ENCODE peak calls at places on chromosomes 7 and 10, in ten cellular contexts. Z is CD8-positive, alpha-beta memory T cell; C is aorta; U is neuronal stem cell; J is gastrocnemius medialis; S is uterus; L is CD4-positive, alpha-beta T cell; H is PC-9; D is HAP-1; B is lower lobe of right lung. O is an unnamed sample. For H3K27me3, the result is how much of the 10 kb centered on the place peaks cover.

GRCh38 chr10:12703813-12704212 is 297.7 kb downstream of the CCDC3 start:
- DNase-seq in Z (no peak), C (no peak), U (no peak), J (no peak), S (no peak), L (no peak), H (peak), D (no peak), B (no peak), O (peak)

GRCh38 chr10:59177031-59177861 is 803 bp downstream of the PHYHIPL start:
- DNase-seq in Z (no peak), C (peak), U (peak), J (no peak), S (peak), L (no peak), H (no peak), D (peak), B (peak), O (peak)

GRCh38 chr10:48444266-48444665 is 137.8 kb downstream of the MAPK8 start:
- DNase-seq in Z (no peak), C (no peak), U (peak), J (no peak), S (no peak), L (no peak), H (no peak), D (no peak), B (no peak), O (peak)

GRCh38 chr7:149284850-149285580 is 23.0 kb downstream of the ZNF783 start:
- DNase-seq in Z (peak), C (peak), U (peak), J (peak), S (peak), L (peak), H (peak), D (peak), B (peak), O (no peak)

GRCh38 chr10:129614341-129614740 is 147.3 kb downstream of the MGMT start:
- DNase-seq in Z (no peak), C (no peak), U (no peak), J (no peak), S (no peak), L (no peak), H (no peak), D (no peak), B (no peak), O (no peak)

GRCh38 chr10:45418417-45418858 is 44.4 kb downstream of the ALOX5 start:
- DNase-seq in Z (no peak), C (no peak), U (no peak), J (no peak), S (no peak), L (no peak), H (no peak), D (no peak), B (no peak), O (no peak)

GRCh38 chr7:130897515-130898419 is 163.8 kb upstream of the KLF14 start:
- DNase-seq in Z (no peak), C (no peak), U (no peak), J (no peak), S (no peak), L (no peak), H (no peak), D (no peak), B (no peak), O (no peak)

GRCh38 chr10:32263300-32263699 is 83.7 kb downstream of the EPC1 start:
- DNase-seq in Z (no peak), C (no peak), U (no peak), J (no peak), S (no peak), L (no peak), H (no peak), D (no peak), B (no peak), O (no peak)

GRCh38 chr7:31062746-31063435 is 10.8 kb downstream of the ADCYAP1R1 start:
- DNase-seq in Z (no peak), C (no peak), U (no peak), J (no peak), S (no peak), L (no peak), H (no peak), D (no peak), B (no peak), O (no peak)

GRCh38 chr10:113739577-113739976 is 11.9 kb upstream of the PLEKHS1 start:
- DNase-seq in Z (no peak), C (no peak), U (no peak), J (no peak), S (no peak), L (no peak), H (no peak), D (no peak), B (no peak), O (no peak)

GRCh38 chr7:8436965-8437364 is 3.6 kb downstream of the NXPH1 start:
- DNase-seq in Z (no peak), C (no peak), U (peak), J (no peak), S (no peak), L (no peak), H (no peak), D (peak), B (no peak), O (no peak)

GRCh38 chr10:119734396-119735332 is 8.8 kb downstream of the INPP5F start:
- DNase-seq in Z (no peak), C (no peak), U (no peak), J (no peak), S (no peak), L (no peak), H (peak), D (no peak), B (no peak), O (no peak)

GRCh38 chr7:74544706-74545469 is 91.2 kb downstream of the GTF2IRD1 start:
- DNase-seq in Z (no peak), C (no peak), U (peak), J (no peak), S (no peak), L (no peak), H (no peak), D (peak), B (peak), O (peak)

GRCh38 chr7:99473315-99473596 is 566 bp downstream of the ZNF789 start:
- DNase-seq in Z (no peak), C (peak), U (peak), J (no peak), S (no peak), L (no peak), H (peak), D (no peak), B (peak), O (no peak)

GRCh38 chr10:123446449-123447156 is 219.6 kb upstream of the GPR26 start:
- DNase-seq in Z (no peak), C (no peak), U (no peak), J (no peak), S (no peak), L (no peak), H (no peak), D (no peak), B (no peak), O (no peak)

GRCh38 chr10:114334301-114334700 is 70.0 kb downstream of the AFAP1L2 start:
- DNase-seq in Z (no peak), C (no peak), U (no peak), J (no peak), S (no peak), L (no peak), H (no peak), D (no peak), B (no peak), O (peak)

GRCh38 chr10:5038703-5039102 is 35.0 kb upstream of the AKR1C2 start:
- DNase-seq in Z (no peak), C (no peak), U (no peak), J (no peak), S (no peak), L (no peak), H (no peak), D (no peak), B (no peak), O (no peak)

GRCh38 chr7:140317597-140317996 is 80.7 kb downstream of the SLC37A3 start:
- DNase-seq in Z (no peak), C (no peak), U (no peak), J (no peak), S (no peak), L (no peak), H (no peak), D (no peak), B (no peak), O (no peak)

GRCh38 chr7:87152897-87153641 is 816 bp downstream of the DMTF1 start:
- DNase-seq in Z (no peak), C (peak), U (no peak), J (no peak), S (peak), L (peak), H (no peak), D (peak), B (peak), O (peak)

GRCh38 chr10:117373848-117374505 is 1.3 kb downstream of the PDZD8 start:
- DNase-seq in Z (peak), C (peak), U (peak), J (peak), S (peak), L (peak), H (no peak), D (peak), B (peak), O (no peak)

GRCh38 chr7:156903232-156903909 is 10.4 kb upstream of the LMBR1 start:
- DNase-seq in Z (peak), C (no peak), U (no peak), J (peak), S (no peak), L (peak), H (peak), D (no peak), B (no peak), O (peak)

GRCh38 chr7:1800876-1801275 is 130.8 kb downstream of the ELFN1 start:
- DNase-seq in Z (no peak), C (no peak), U (no peak), J (no peak), S (peak), L (no peak), H (no peak), D (no peak), B (no peak), O (no peak)

GRCh38 chr7:145718129-145718528 is 398.5 kb upstream of the CNTNAP2 start:
- DNase-seq in Z (no peak), C (no peak), U (peak), J (no peak), S (no peak), L (no peak), H (no peak), D (no peak), B (no peak), O (no peak)

GRCh38 chr7:96440328-96440727 is 118.4 kb upstream of the SLC25A13 start:
- DNase-seq in Z (no peak), C (no peak), U (no peak), J (no peak), S (no peak), L (no peak), H (no peak), D (no peak), B (no peak), O (no peak)
- H3K27me3 ChIP-seq in Z (under half), C (under half), U (under half), J (under half), S (under half), L (under half), H (under half), D (under half), B (under half), O (under half)

GRCh38 chr7:97003262-97004236 is 1.8 kb upstream of the DLX6 start:
- DNase-seq in Z (no peak), C (no peak), U (peak), J (no peak), S (no peak), L (no peak), H (no peak), D (peak), B (no peak), O (no peak)
- H3K27me3 ChIP-seq in Z (half or more), C (under half), U (half or more), J (half or more), S (half or more), L (half or more), H (under half), D (under half), B (half or more), O (under half)

DNA sequence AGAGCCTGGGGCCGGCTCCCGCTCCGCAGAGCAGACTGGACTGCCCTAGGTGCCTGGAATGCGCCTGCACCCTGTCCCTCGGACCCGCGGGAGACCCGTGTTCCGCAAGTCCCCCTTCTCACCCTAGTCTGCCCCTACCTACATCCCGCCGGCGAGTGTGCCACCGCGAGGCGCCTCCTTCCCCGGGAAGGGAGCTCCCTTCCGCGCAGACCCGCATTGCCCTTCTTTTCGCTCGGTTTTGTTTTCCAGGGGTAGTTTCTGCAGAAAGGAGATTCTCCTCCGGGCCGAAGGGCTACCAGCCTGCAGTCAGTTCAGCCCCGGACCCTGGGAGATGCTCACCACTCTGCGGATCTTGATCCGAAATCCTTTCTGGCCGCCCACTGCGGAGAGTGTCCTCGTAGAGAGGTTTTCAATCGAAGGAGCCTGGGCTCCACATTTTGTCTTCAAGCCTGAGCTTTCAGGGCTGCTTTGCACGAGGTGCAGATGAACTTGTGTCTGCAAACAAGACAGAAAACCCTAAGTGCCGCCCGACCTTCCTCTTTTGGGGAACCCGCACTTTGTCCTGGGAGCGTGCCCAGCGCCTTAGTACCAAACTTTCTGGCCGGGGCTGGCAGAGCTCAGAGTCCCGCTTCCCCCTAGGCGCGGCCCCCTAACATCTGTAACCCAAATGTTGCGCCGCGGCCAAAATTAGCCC is 7.0 kb upstream of the EN2 start:
- DNase-seq in Z (no peak), C (no peak), U (no peak), J (no peak), S (no peak), L (no peak), H (no peak), D (no peak), B (peak), O (no peak)
- H3K27me3 ChIP-seq in Z (under half), C (under half), U (half or more), J (half or more), S (half or more), L (half or more), H (half or more), D (half or more), B (half or more), O (half or more)

GRCh38 chr10:111076682-111077661 is at the start of gene ADRA2A:
- DNase-seq in Z (no peak), C (no peak), U (peak), J (no peak), S (peak), L (no peak), H (no peak), D (peak), B (peak), O (peak)

GRCh38 chr10:111078505-111079185 is 1.8 kb downstream of the ADRA2A start:
- DNase-seq in Z (no peak), C (no peak), U (no peak), J (no peak), S (no peak), L (no peak), H (no peak), D (no peak), B (no peak), O (no peak)

GRCh38 chr10:111077715-111078504 is 1.1 kb downstream of the ADRA2A start:
- DNase-seq in Z (no peak), C (no peak), U (no peak), J (no peak), S (no peak), L (no peak), H (no peak), D (no peak), B (peak), O (peak)

GRCh38 chr10:111075577-111076185 is 1.1 kb upstream of the ADRA2A start:
- DNase-seq in Z (no peak), C (no peak), U (no peak), J (no peak), S (no peak), L (no peak), H (no peak), D (no peak), B (no peak), O (no peak)

GRCh38 chr10:111076191-111076681 is 593 bp upstream of the ADRA2A start:
- DNase-seq in Z (no peak), C (peak), U (peak), J (no peak), S (peak), L (peak), H (no peak), D (peak), B (peak), O (peak)
- H3K27me3 ChIP-seq in Z (under half), C (under half), U (half or more), J (half or more), S (under half), L (half or more), H (under half), D (under half), B (half or more), O (under half)

GRCh38 chr10:101031128-101031795 is at the start of the genes PDZD7 and SFXN3:
- DNase-seq in Z (peak), C (peak), U (peak), J (peak), S (peak), L (peak), H (peak), D (peak), B (peak), O (peak)

GRCh38 chr10:101031796-101032636 is 982 bp downstream of the SFXN3 start:
- DNase-seq in Z (peak), C (peak), U (no peak), J (peak), S (peak), L (peak), H (peak), D (peak), B (peak), O (peak)

GRCh38 chr10:101030492-101031127 is 319 bp downstream of the PDZD7 start:
- DNase-seq in Z (no peak), C (no peak), U (no peak), J (no peak), S (no peak), L (no peak), H (peak), D (no peak), B (no peak), O (no peak)

GRCh38 chr10:101035314-101035713 is 4.3 kb downstream of the SFXN3 start:
- DNase-seq in Z (no peak), C (no peak), U (no peak), J (no peak), S (no peak), L (no peak), H (no peak), D (no peak), B (no peak), O (no peak)

DNA sequence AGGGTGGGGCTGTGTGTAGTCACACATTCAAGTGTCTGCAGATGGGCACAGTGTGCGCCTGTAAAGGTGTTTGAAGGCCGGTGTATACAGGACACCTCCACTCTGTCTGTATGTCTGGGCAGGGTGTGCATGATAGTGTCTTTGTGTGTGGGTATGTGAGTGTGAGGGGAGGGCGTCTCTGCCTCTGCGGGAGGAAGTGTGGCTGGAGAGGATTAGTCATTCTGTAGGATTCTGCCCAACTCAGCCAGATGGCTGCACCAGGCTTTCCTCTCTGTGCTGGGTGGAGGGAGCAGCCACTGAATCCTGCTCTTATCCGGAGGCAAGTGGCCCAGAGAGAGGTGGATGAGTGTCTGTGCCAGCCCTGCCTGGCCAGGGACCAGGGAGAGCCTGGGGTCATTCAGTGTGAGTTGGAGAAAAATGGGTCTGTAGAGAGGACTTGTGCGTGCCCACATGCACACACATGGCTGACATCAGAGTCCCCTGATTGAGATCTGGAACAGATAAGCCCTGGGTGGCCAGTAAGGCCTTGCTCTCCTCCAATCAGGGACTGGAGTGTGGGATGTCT is 1.7 kb downstream of the SFXN3 start:
- DNase-seq in Z (no peak), C (peak), U (no peak), J (no peak), S (peak), L (peak), H (peak), D (peak), B (no peak), O (peak)
- H3K27me3 ChIP-seq in Z (under half), C (under half), U (half or more), J (under half), S (under half), L (under half), H (under half), D (under half), B (under half), O (under half)

DNA sequence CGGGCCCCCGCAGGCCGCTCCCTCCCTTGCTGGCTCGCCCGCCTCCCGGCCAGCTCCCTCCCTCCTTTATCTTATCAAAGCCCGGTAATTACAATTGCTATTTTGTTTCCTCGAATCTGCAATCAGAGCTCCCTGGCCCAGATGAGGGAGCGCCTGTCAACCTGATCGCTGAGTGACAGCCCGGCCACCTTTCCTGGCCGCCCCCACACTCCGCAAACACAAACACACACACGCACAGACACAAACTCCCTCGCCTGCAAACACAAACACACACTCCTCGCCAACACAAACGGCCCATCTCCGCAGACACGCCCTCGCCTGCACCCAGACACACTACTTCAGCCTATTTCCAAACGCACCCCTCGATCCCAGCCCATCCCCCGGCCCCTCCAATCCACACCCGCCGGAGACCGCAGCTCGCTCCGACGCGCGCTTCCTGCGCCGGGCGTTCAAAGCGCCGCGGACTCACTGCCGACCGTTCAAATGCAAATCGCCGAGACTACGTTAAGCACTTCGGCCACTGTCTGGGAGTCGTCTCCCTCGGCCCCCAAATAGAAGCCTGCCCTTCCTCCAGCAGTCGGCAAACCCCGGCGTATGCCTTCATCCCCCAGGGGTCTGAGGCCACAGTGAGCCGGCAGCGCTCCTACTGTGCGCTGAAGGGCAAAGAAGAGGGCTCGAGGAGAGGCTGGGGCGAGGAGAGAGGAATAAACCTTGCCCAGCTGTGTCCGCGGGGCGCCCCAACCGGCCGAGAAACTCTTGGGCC is 3.0 kb upstream of the FGF8 start:
- DNase-seq in Z (no peak), C (peak), U (peak), J (no peak), S (no peak), L (no peak), H (no peak), D (no peak), B (peak), O (no peak)
- H3K27me3 ChIP-seq in Z (under half), C (under half), U (half or more), J (under half), S (under half), L (under half), H (under half), D (under half), B (under half), O (under half)

DNA sequence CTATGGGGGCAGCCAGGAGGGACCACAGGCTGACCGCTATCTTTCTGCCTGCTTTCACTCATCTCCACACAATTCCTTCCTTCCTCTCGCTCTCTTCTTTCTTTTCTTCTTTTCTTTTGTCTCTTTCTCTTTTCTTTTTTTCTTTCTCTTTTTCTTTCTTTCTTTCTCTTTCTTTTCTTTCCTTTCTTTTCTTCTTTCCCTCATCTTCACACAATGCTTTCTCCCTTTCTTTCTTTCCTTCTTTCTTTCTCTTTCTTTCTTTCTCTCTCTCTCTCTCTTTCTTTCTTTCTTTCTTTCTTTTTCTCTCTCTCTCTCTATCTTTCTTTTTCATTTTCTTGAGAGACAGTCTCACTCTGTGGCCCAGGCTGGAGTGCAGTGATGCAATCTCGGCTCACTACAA is 6.8 kb upstream of the MUC12 start:
- DNase-seq in Z (no peak), C (no peak), U (no peak), J (no peak), S (no peak), L (no peak), H (no peak), D (no peak), B (no peak), O (no peak)
- H3K27me3 ChIP-seq in Z (under half), C (under half), U (under half), J (under half), S (under half), L (half or more), H (half or more), D (under half), B (half or more), O (under half)

O was measured in MG63.